ENCODE peak calls at places on chromosomes 5 and 9, in ten cellular contexts. P, L, A, I, S, B, V, H, C and G are unnamed samples.

GRCh38 chr5:174065528-174066189 is 20.2 kb downstream of the NSG2 start:
- DNase-seq in I (peak; percentile 16), C (no peak), H (no peak), A (peak; percentile 34), L (no peak), V (no peak), S (no peak), B (peak; percentile 61), P (peak; percentile 73), G (no peak)

GRCh38 chr9:33434317-33435105 is 12.9 kb downstream of the AQP3 start:
- DNase-seq in B (no peak), P (no peak), H (no peak), S (no peak), C (no peak), L (no peak), V (no peak), I (no peak), A (no peak), G (no peak)

GRCh38 chr9:79116064-79116463 is 455.7 kb upstream of the TLE4 start:
- DNase-seq in S (no peak), A (no peak), H (no peak), B (no peak), L (no peak), C (no peak), I (no peak), P (no peak), V (no peak), G (no peak)

GRCh38 chr9:74132986-74133385 is 364.1 kb upstream of the RORB start:
- DNase-seq in B (no peak), P (no peak), I (no peak), C (no peak), A (peak; percentile 72), H (no peak), L (no peak), V (no peak), S (no peak), G (no peak)

GRCh38 chr5:41009228-41009627 is 61.9 kb downstream of the MROH2B start:
- DNase-seq in P (peak; percentile 13), C (no peak), H (no peak), V (no peak), I (no peak), B (no peak), S (peak; percentile 88), L (no peak), A (no peak), G (no peak)

GRCh38 chr5:81850932-81851331 is 100.0 kb upstream of the SSBP2 start:
- DNase-seq in L (no peak), C (no peak), P (no peak), B (no peak), A (no peak), S (no peak), V (no peak), H (no peak), I (no peak), G (no peak)

GRCh38 chr9:134053941-134054761 is 13.7 kb downstream of the BRD3 start:
- DNase-seq in I (no peak), B (no peak), L (peak; percentile 5), P (no peak), V (peak; percentile 10), A (no peak), H (no peak), S (no peak), C (peak; percentile 47), G (no peak)

GRCh38 chr9:107755267-107755666 is 265.7 kb upstream of the KLF4 start:
- DNase-seq in S (peak; percentile 39), C (no peak), I (no peak), P (no peak), H (peak; percentile 45), L (peak; percentile 73), A (no peak), V (no peak), B (peak; percentile 76), G (no peak)

GRCh38 chr5:169336234-169336633 is 35.3 kb upstream of the SLIT3 start:
- DNase-seq in C (no peak), S (no peak), H (no peak), I (no peak), B (no peak), P (no peak), V (no peak), A (no peak), L (no peak), G (no peak)

GRCh38 chr9:98442541-98442940 is 187.1 kb upstream of the TBC1D2 start:
- DNase-seq in A (peak; percentile 64), B (no peak), V (no peak), S (no peak), I (no peak), C (no peak), L (no peak), P (no peak), H (no peak), G (no peak)

GRCh38 chr5:15021286-15022046 is 149.9 kb upstream of the ANKH start:
- DNase-seq in V (no peak), I (no peak), H (no peak), A (no peak), P (no peak), C (no peak), B (peak; percentile 19), L (no peak), S (no peak), G (no peak)

GRCh38 chr9:86926130-86926529 is 21.2 kb downstream of the GAS1 start:
- DNase-seq in H (no peak), S (no peak), L (no peak), C (no peak), I (no peak), B (no peak), A (no peak), V (no peak), P (no peak), G (no peak)

GRCh38 chr5:84729326-84729725 is 344.6 kb upstream of the EDIL3 start:
- DNase-seq in L (no peak), C (no peak), I (no peak), P (no peak), S (no peak), B (no peak), A (no peak), H (no peak), V (no peak), G (no peak)

GRCh38 chr9:106799146-106799545 is 63.8 kb upstream of the ZNF462 start:
- DNase-seq in S (peak; percentile 6), L (no peak), A (no peak), I (no peak), P (peak; percentile 2), H (no peak), B (no peak), V (no peak), C (no peak), G (no peak)

GRCh38 chr9:99820330-99821186 is 1.1 kb upstream of the NR4A3 start:
- DNase-seq in A (no peak), C (peak; percentile 75), B (peak; percentile 73), S (peak; percentile 68), H (peak; percentile 64), I (peak; percentile 60), P (peak; percentile 47), V (peak; percentile 48), L (peak; percentile 66), G (no peak)

GRCh38 chr9:81250606-81251005 is 438.7 kb downstream of the TLE1 start:
- DNase-seq in V (no peak), C (no peak), P (no peak), A (no peak), I (no peak), S (no peak), H (no peak), L (no peak), B (no peak), G (no peak)

GRCh38 chr9:114786251-114786650 is 19.6 kb downstream of the TNFSF15 start:
- DNase-seq in P (no peak), A (no peak), S (no peak), B (peak; percentile 34), C (no peak), V (no peak), H (peak; percentile 40), I (no peak), L (no peak), G (no peak)

GRCh38 chr9:35908484-35909125 is 685 bp upstream of the SPAAR start:
- DNase-seq in B (no peak), I (no peak), A (no peak), V (peak; percentile 59), C (peak; percentile 56), S (no peak), P (no peak), H (no peak), L (no peak), G (no peak)
- H3K36me3 ChIP-seq in B (no peaks in the 10 kb centered on the region), I (no peaks in the 10 kb centered on the region), A (no peaks in the 10 kb centered on the region), V (no peaks in the 10 kb centered on the region), C (no peaks in the 10 kb centered on the region), S (no peaks in the 10 kb centered on the region), P (no peaks in the 10 kb centered on the region), H (no peaks in the 10 kb centered on the region), L (no peaks in the 10 kb centered on the region), G (no peaks in the 10 kb centered on the region)

DNA sequence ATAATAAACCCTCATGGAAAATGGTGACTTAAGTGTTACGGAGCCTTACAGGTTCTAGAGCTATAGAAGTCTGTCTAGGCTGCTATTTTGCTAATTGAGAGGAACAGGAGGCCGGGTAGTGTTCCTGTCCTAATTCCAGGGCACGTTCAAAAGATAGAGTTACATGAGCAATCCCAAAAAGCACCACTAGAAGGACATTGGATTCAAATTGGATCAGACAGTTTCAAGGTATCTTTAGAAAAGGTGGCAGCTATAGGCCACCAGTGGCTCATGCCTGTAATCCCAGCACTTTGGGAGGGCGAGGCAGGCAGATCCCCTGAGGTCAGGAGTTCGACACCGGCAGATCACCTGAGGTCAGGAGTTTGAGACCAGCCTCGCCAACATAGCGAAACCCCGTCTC is 458.8 kb downstream of the TMEM232 start:
- DNase-seq in H (no peak), L (no peak), B (no peak), P (no peak), C (no peak), I (no peak), V (no peak), A (no peak), S (no peak), G (no peak)
- TF ChIP-seq CTCF in H (no peak), L (no peak), B (no peak), P (no peak), C (no peak), I (no peak), V (no peak), A (peak; percentile 49), S (peak; percentile 13), G (no peak)

GRCh38 chr9:120778758-120779157 is 14.5 kb downstream of the FBXW2 start:
- DNase-seq in S (no peak), L (no peak), B (no peak), P (peak; percentile 90), V (no peak), C (no peak), I (no peak), H (peak; percentile 26), A (no peak), G (no peak)
- H3K36me3 ChIP-seq in S (peaks cover 34% of the 10 kb centered on the region), L (no peaks in the 10 kb centered on the region), B (no peaks in the 10 kb centered on the region), P (peaks cover 5% of the 10 kb centered on the region), V (peaks cover 39% of the 10 kb centered on the region), C (peaks cover 4% of the 10 kb centered on the region), I (peaks cover 13% of the 10 kb centered on the region), H (no peaks in the 10 kb centered on the region), A (peaks cover 89% of the 10 kb centered on the region), G (peaks cover 7% of the 10 kb centered on the region)

DNA sequence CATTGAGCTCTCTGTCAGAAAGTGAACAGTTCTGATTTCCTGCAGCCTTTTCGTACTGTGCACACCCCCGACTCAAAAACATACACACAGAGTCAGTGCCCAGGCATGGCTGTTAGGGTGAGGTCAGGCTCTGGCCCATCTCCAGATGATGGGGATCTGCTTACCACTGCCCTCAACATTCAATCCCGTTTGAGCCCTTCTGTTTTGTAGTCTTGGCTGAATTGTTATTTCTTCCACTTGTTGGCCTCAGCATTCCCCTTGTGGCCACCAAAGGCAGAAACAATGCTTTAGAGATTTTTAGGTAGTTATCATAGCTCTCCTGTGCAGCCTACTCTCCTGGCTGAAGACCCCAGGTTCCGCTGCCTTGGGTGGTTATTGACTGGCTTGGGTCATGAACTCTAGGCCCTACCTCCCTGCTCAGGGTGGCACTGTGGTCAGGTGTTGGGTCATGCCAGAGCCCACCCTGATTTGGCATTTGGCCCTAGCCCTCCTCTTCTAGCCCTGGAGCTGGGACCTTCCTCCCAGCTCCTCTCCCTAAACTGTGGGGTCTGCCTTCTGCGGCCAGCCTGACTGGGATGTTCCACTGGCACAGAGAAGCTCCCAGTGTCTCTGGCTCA is 7.8 kb upstream of the MYOZ3 start:
- DNase-seq in V (no peak), C (no peak), S (no peak), I (no peak), H (no peak), B (no peak), A (peak; percentile 46), P (no peak), L (no peak), G (no peak)
- TF ChIP-seq CTCF in V (no peak), C (peak; percentile 6), S (no peak), I (no peak), H (no peak), B (peak; percentile 7), A (peak; percentile 58), P (no peak), L (no peak), G (no peak)